ENCODE peak calls at places on chromosome 18, in eight cellular contexts. X, M, W, L, J, B, E and G are unnamed samples.

GRCh38 chr18:79902640-79903039 is 48.8 kb downstream of the SLC66A2 start:
- DNase-seq in M (no peak), W (no peak), X (no peak), B (peak), J (no peak), L (no peak), E (no peak), G (no peak)

GRCh38 chr18:42087195-42087594 is 132.2 kb downstream of the PIK3C3 start:
- DNase-seq in B (no peak), M (no peak), X (no peak), L (no peak), E (no peak), J (no peak), W (no peak), G (no peak)

GRCh38 chr18:70659026-70659726 is 370.3 kb downstream of the SOCS6 start:
- DNase-seq in L (no peak), B (no peak), W (peak), E (no peak), X (no peak), J (peak), M (peak), G (peak)

GRCh38 chr18:63207825-63208224 is 111.7 kb downstream of the BCL2 start:
- DNase-seq in E (no peak), M (no peak), J (no peak), X (no peak), B (no peak), L (no peak), W (no peak), G (no peak)

GRCh38 chr18:47050468-47050867 is 15.0 kb upstream of the ELOA2 start:
- DNase-seq in J (no peak), X (peak), B (no peak), L (no peak), W (peak), E (peak), M (no peak), G (peak)

GRCh38 chr18:56712761-56713160 is 61.6 kb downstream of the WDR7 start:
- DNase-seq in E (no peak), X (no peak), W (no peak), J (no peak), M (no peak), B (no peak), L (no peak), G (no peak)

GRCh38 chr18:34023471-34023870 is 201.2 kb downstream of the NOL4 start:
- DNase-seq in B (no peak), X (no peak), M (no peak), W (peak), L (no peak), E (no peak), J (no peak), G (no peak)

GRCh38 chr18:9642799-9643445 is 28.6 kb upstream of the PPP4R1 start:
- DNase-seq in E (no peak), W (no peak), M (no peak), B (no peak), J (no peak), X (peak), L (no peak), G (no peak)

GRCh38 chr18:77222464-77222863 is 27.2 kb upstream of the GALR1 start:
- DNase-seq in W (no peak), X (no peak), E (no peak), L (no peak), M (no peak), B (no peak), J (no peak), G (peak)

GRCh38 chr18:13999266-13999665 is 83.9 kb upstream of the MC2R start:
- DNase-seq in E (no peak), M (no peak), B (no peak), W (no peak), X (no peak), L (no peak), J (no peak), G (no peak)

GRCh38 chr18:79123948-79124347 is 54.8 kb downstream of the ATP9B start:
- DNase-seq in M (no peak), B (no peak), J (no peak), X (no peak), L (no peak), W (peak), E (no peak), G (no peak)

GRCh38 chr18:5295981-5296705 is 617 bp upstream of the ZBTB14 start:
- DNase-seq in B (peak), X (peak), L (peak), J (peak), W (peak), M (peak), E (peak), G (peak)

GRCh38 chr18:26457611-26458350 is 90.6 kb downstream of the KCTD1 start:
- DNase-seq in B (no peak), W (no peak), X (no peak), L (no peak), J (no peak), E (no peak), M (no peak), G (no peak)

GRCh38 chr18:29644276-29644675 is 1398.3 kb downstream of the DSC3 start:
- DNase-seq in L (no peak), B (no peak), X (no peak), E (no peak), J (no peak), W (peak), M (no peak), G (no peak)

GRCh38 chr18:63366270-63366990 is 576 bp downstream of the KDSR start:
- DNase-seq in J (peak), E (peak), L (peak), B (peak), W (peak), X (peak), M (peak), G (peak)

GRCh38 chr18:33404244-33404873 is 36.2 kb downstream of the CCDC178 start:
- DNase-seq in B (no peak), E (peak), M (no peak), W (no peak), J (no peak), L (no peak), X (no peak), G (no peak)

GRCh38 chr18:50662177-50662576 is 102.3 kb downstream of the MAPK4 start:
- DNase-seq in L (no peak), M (no peak), E (peak), B (no peak), J (no peak), W (peak), X (no peak), G (no peak)

GRCh38 chr18:5420909-5421308 is 122.9 kb downstream of the EPB41L3 start:
- DNase-seq in X (no peak), E (no peak), J (no peak), W (no peak), B (no peak), L (peak), M (no peak), G (no peak)

GRCh38 chr18:75482880-75483279 is 55.4 kb upstream of the SMIM21 start:
- DNase-seq in J (no peak), X (no peak), E (no peak), W (peak), B (no peak), L (no peak), M (no peak), G (no peak)

GRCh38 chr18:68666316-68666715 is 48.6 kb downstream of the TMX3 start:
- DNase-seq in W (no peak), J (no peak), L (no peak), B (no peak), M (no peak), X (no peak), E (no peak), G (no peak)

GRCh38 chr18:12657048-12657848 is 659 bp downstream of the SPIRE1 start:
- DNase-seq in B (peak), X (peak), M (peak), L (peak), J (peak), W (peak), E (no peak), G (peak)

GRCh38 chr18:37042381-37042780 is 213.5 kb downstream of the KIAA1328 start:
- DNase-seq in X (no peak), W (no peak), L (no peak), M (no peak), J (no peak), B (no peak), E (no peak), G (no peak)

GRCh38 chr18:8286303-8286702 is 322.9 kb upstream of the RAB12 start:
- DNase-seq in B (no peak), W (peak), E (no peak), X (no peak), L (no peak), J (no peak), M (no peak), G (no peak)